ENCODE peak calls at places on chromosomes 12 and 14, in four cellular contexts. U is AG04449, Z is foreskin fibroblast, N is astrocyte of the spinal cord. I is an unnamed sample.
A peak's percentile ranks its signal among the peaks of the same experiment; 100 is the strongest.

GRCh38 chr12:80441921-80442320 is 2.1 kb upstream of the PTPRQ start:
- DNase-seq in U (peak; percentile 41), Z (peak; percentile 39), N (peak; percentile 70), I (peak; percentile 88)

GRCh38 chr14:100640481-100641273 is 53.5 kb upstream of the BEGAIN start:
- DNase-seq in U (no peak), Z (no peak), N (peak; percentile 88), I (no peak)

GRCh38 chr12:44046732-44047417 is 211.0 kb downstream of the TMEM117 start:
- DNase-seq in U (no peak), Z (no peak), N (no peak), I (no peak)

GRCh38 chr12:7209958-7210357 is 20.5 kb downstream of the PEX5 start:
- DNase-seq in U (no peak), Z (no peak), N (no peak), I (no peak)

GRCh38 chr14:80930836-80931389 is 10.6 kb downstream of the CEP128 start:
- DNase-seq in U (peak; percentile 82), Z (peak; percentile 50), N (peak; percentile 88), I (peak; percentile 62)

GRCh38 chr14:56474419-56475022 is 105.1 kb upstream of the TMEM260 start:
- DNase-seq in U (no peak), Z (no peak), N (peak; percentile 29), I (peak; percentile 66)

GRCh38 chr14:87992349-87992719 is 648 bp downstream of the GALC start:
- DNase-seq in U (no peak), Z (no peak), N (no peak), I (peak; percentile 34)

GRCh38 chr14:99322731-99323599 is 51.0 kb upstream of the BCL11B start:
- DNase-seq in U (no peak), Z (no peak), N (no peak), I (no peak)

GRCh38 chr14:68947802-68948201 is 31.3 kb downstream of the ACTN1 start:
- DNase-seq in U (no peak), Z (no peak), N (no peak), I (peak; percentile 79)

GRCh38 chr14:100358396-100358795 is 35.3 kb downstream of the SLC25A47 start:
- DNase-seq in U (no peak), Z (no peak), N (no peak), I (no peak)

GRCh38 chr12:83763425-83763824 is 1076.7 kb downstream of the TMTC2 start:
- DNase-seq in U (no peak), Z (no peak), N (no peak), I (no peak)

GRCh38 chr12:46483572-46484395 is 111.2 kb upstream of the SLC38A2 start:
- DNase-seq in U (no peak), Z (peak; percentile 44), N (peak; percentile 31), I (peak; percentile 81)

GRCh38 chr12:70242695-70243509 is at the start of gene CNOT2:
- DNase-seq in U (no peak), Z (peak; percentile 93), N (peak; percentile 88), I (peak; percentile 79)

GRCh38 chr14:44979740-44980346 is 17.9 kb downstream of the TOGARAM1 start:
- DNase-seq in U (no peak), Z (no peak), N (no peak), I (no peak)

GRCh38 chr14:69657961-69658360 is 46.6 kb downstream of the SUSD6 start:
- DNase-seq in U (no peak), Z (no peak), N (peak; percentile 60), I (peak; percentile 80)

GRCh38 chr12:3249081-3249800 is 172.1 kb downstream of the TSPAN9 start:
- DNase-seq in U (no peak), Z (no peak), N (no peak), I (no peak)

GRCh38 chr12:13941258-13942249 is 39.8 kb downstream of the GRIN2B start:
- DNase-seq in U (no peak), Z (peak; percentile 2), N (peak; percentile 22), I (peak; percentile 53)

GRCh38 chr12:90978117-90978770 is 23.3 kb upstream of the CCER1 start:
- DNase-seq in U (no peak), Z (peak; percentile 68), N (peak; percentile 74), I (peak; percentile 87)

GRCh38 chr12:6326316-6326959 is 15.4 kb downstream of the TNFRSF1A start:
- DNase-seq in U (no peak), Z (peak; percentile 52), N (peak; percentile 59), I (peak; percentile 68)

GRCh38 chr12:110002691-110003515 is 3.7 kb downstream of the ANKRD13A start:
- DNase-seq in U (no peak), Z (peak; percentile 48), N (peak; percentile 5), I (no peak)

GRCh38 chr12:109998904-109999648 is at the start of gene ANKRD13A:
- DNase-seq in U (peak; percentile 73), Z (peak; percentile 92), N (peak; percentile 96), I (peak; percentile 98)

GRCh38 chr12:109999983-110000505 is 814 bp downstream of the ANKRD13A start:
- DNase-seq in U (no peak), Z (peak; percentile 41), N (peak; percentile 31), I (peak; percentile 70)

GRCh38 chr12:109999649-109999971 is 380 bp downstream of the ANKRD13A start:
- DNase-seq in U (no peak), Z (no peak), N (no peak), I (no peak)

DNA sequence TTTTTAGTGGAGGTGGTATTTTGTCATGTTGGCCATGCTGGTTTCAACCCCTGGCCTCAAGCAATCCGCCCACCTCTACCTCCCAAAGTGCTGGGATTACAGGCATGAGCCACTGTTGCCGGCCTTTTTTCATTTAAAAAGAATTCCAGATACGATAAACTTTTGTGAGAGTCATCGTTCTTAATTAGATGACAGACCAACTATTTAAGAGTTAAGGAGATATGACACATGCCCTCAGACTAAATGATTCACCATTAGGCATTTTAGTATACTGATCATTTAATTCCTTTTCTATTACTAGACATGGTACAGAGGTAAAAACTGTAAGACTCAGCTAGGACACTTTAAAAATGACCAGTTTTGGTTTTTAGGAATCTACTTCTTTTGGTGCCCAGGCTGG is 2.4 kb downstream of the ANKRD13A start:
- DNase-seq in U (peak; percentile 61), Z (peak; percentile 70), N (peak; percentile 72), I (peak; percentile 69)
- H3K4me3 ChIP-seq in U (peak overlapping the region; percentile 87), Z (peak overlapping the region; percentile 85), N (no peak overlapping the region), I (peak overlapping the region; percentile 51)

GRCh38 chr12:105457026-105457425 is 126.5 kb downstream of the C12orf75 start:
- DNase-seq in U (no peak), Z (no peak), N (peak; percentile 28), I (no peak)

GRCh38 chr12:105453306-105453705 is 122.8 kb downstream of the C12orf75 start:
- DNase-seq in U (no peak), Z (peak; percentile 27), N (no peak), I (no peak)

GRCh38 chr12:105454688-105455087 is 124.2 kb downstream of the C12orf75 start:
- DNase-seq in U (no peak), Z (no peak), N (no peak), I (no peak)

GRCh38 chr12:105451798-105452197 is 121.3 kb downstream of the C12orf75 start:
- DNase-seq in U (no peak), Z (no peak), N (no peak), I (no peak)

GRCh38 chr12:105455250-105455649 is 124.8 kb downstream of the C12orf75 start:
- DNase-seq in U (no peak), Z (no peak), N (no peak), I (no peak)
- TF ChIP-seq CTCF in U (no peak), Z (no peak), N (no peak), I (no peak)

DNA sequence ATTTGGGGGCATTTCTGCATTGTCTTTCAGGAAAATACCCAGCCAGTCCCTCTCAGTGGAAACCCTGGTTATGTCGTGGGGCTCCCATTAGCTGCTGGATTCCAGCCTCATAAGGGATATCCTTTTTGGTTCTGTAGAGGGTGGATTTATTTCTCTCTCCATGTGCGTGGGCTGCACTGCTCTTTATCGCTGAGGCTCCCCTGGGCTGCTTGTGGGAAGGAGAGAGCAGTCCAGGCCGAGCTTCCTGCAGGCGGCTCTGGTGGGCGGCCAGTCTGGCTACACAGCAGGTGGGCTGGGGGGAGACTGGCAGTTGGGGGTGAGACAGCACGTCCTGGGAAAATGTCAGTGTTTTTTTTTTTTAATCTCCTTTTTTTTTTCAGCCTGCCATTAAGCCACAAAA is 27.6 kb downstream of the TCTN1 start:
- DNase-seq in U (no peak), Z (no peak), N (peak; percentile 54), I (peak; percentile 29)
- H3K4me3 ChIP-seq in U (no peak overlapping the region), Z (no peak overlapping the region), N (no peak overlapping the region), I (no peak overlapping the region)

DNA sequence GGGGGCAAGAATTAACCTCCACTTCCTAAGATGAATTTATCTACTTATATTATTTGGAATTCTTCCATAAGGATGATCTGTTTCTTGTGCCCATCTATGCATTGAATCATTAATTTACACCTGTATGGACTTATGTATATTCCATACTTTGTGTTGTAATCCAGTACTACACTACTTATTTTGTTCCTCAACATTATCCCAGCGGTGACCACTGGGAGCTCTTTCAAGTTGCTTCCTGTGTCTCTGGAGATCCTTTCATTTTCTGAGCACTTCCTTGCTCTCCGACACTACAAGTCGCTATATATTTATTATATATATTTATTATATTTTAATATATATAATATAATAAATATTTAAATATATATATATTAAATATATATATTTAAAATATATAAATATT is 54.9 kb upstream of the SCN8A start:
- DNase-seq in U (no peak), Z (no peak), N (no peak), I (peak; percentile 5)
- TF ChIP-seq CTCF in U (no peak), Z (no peak), N (peak; percentile 17), I (peak; percentile 31)

GRCh38 chr14:59252772-59253500 is 64.5 kb downstream of the DAAM1 start:
- DNase-seq in U (no peak), Z (peak; percentile 28), N (no peak), I (peak; percentile 82)
- H3K4me3 ChIP-seq in U (no peak overlapping the region), Z (no peak overlapping the region), N (no peak overlapping the region), I (no peak overlapping the region)

DNA sequence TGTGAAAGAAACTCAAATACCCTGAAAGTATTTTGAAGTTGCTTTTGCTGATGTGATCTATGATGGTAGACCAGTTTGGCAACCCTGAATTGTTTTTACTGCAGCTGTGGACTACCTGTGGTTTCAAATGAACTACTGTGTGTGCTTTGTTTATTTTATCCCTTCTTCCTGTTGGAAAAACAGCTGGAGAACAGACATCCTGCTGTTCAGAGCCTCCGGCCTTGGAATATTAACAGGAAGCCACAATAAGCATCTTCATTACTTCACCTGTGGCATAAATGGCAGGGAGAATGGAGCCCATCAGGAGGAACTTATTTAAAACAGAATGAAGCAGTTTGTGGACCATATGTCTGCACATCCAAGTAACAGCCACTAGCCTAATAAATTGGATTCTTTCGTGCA is 104.8 kb downstream of the DUSP6 start:
- DNase-seq in U (no peak), Z (no peak), N (peak; percentile 15), I (no peak)
- TF ChIP-seq CTCF in U (no peak), Z (no peak), N (no peak), I (no peak)

DNA sequence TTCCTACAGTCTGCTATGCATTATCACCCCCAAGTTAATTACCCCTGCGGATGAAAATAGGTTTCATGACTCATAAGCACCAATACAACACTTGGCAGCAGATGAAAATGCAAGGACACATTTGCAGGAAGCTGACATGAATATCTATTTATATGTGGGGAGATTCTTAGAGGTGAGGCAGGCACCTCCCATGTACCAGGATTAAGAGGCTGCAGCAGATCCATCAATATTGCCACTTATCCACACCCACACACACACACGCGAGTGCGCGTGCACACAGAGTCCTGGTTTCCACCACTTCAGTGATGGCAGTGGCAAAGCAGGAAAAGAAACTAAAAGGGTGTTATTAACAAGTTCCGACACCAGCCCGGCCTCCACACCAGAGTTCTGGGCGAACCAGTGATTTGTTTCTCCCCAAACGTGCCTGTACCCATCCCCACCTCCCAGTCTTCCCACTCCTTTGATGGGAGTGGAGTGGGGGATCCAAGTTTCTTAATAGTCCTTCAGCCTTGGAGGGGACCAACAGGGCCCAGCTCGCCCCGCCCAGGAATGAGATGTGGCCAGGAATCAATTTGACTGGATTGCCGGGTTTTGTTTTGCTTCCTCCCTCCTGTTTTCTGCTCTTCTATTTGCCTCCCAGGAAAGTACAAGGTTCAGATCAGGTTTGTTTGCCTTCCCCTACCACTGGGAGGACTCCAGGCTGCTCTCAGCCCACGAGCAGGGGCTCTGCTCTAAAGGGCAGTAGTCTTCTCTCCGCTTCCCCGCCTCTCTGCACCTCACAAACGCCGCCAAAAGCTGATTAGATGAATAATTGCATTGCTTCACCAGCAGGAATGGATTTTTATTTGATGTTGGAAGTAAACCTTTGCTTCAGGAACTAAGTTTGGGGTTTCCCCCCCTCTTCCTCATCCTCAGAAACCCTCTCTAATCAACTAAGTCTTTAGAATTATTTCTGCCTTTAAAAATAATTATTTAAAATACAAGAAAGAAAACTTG is 5.2 kb downstream of the IRF2BPL start:
- DNase-seq in U (no peak), Z (no peak), N (peak; percentile 50), I (peak; percentile 55)
- H3K4me3 ChIP-seq in U (peak overlapping the region; percentile 92), Z (peak overlapping the region; percentile 70), N (peak overlapping the region; percentile 69), I (peak overlapping the region; percentile 38)